ENCODE peak calls at places on chromosomes 13 and 19, in nine cellular contexts. One of them, this sample, is unnamed.

GRCh38 chr19:13861392-13861713 is 15.6 kb upstream of the NANOS3 start:
- DNase-seq in activated CD4-positive, alpha-beta T cell treated with anti-CD3 and anti-CD28 coated beads, Interleukin-2, amount 10 ng/mL, durations not matched to agents 7 days and 5 days: no peak
- DNase-seq in tibial nerve: no peak
- DNase-seq in AML-193: no peak
- DNase-seq in NCI-H1092: no peak
- DNase-seq in hypothalamus: no peak
- DNase-seq in ecto neural progenitor cell: no peak
- DNase-seq in stimulated activated CD8-positive, alpha-beta memory T cell treated with anti-CD3 and anti-CD28 coated beads, Interleukin-15, amount 100 ng/mL, for 1 hour: no peak
- DNase-seq in LoVo: no peak
- DNase-seq in this sample: no peak

GRCh38 chr19:29268721-29269483 is 56.0 kb upstream of the UQCRFS1 start:
- DNase-seq in activated CD4-positive, alpha-beta T cell treated with anti-CD3 and anti-CD28 coated beads, Interleukin-2, amount 10 ng/mL, durations not matched to agents 7 days and 5 days: no peak
- DNase-seq in tibial nerve: no peak
- DNase-seq in AML-193: no peak
- DNase-seq in NCI-H1092: no peak
- DNase-seq in hypothalamus: no peak
- DNase-seq in ecto neural progenitor cell: no peak
- DNase-seq in stimulated activated CD8-positive, alpha-beta memory T cell treated with anti-CD3 and anti-CD28 coated beads, Interleukin-15, amount 100 ng/mL, for 1 hour: no peak
- DNase-seq in LoVo: no peak
- DNase-seq in this sample: no peak

GRCh38 chr13:30696278-30697176 is 38.8 kb upstream of the ALOX5AP start:
- DNase-seq in activated CD4-positive, alpha-beta T cell treated with anti-CD3 and anti-CD28 coated beads, Interleukin-2, amount 10 ng/mL, durations not matched to agents 7 days and 5 days: no peak
- DNase-seq in tibial nerve: no peak
- DNase-seq in AML-193: peak; percentile 86
- DNase-seq in NCI-H1092: no peak
- DNase-seq in hypothalamus: no peak
- DNase-seq in ecto neural progenitor cell: no peak
- DNase-seq in stimulated activated CD8-positive, alpha-beta memory T cell treated with anti-CD3 and anti-CD28 coated beads, Interleukin-15, amount 100 ng/mL, for 1 hour: no peak
- DNase-seq in LoVo: no peak
- DNase-seq in this sample: no peak

GRCh38 chr19:4794971-4795370 is 3.4 kb downstream of the FEM1A start:
- DNase-seq in activated CD4-positive, alpha-beta T cell treated with anti-CD3 and anti-CD28 coated beads, Interleukin-2, amount 10 ng/mL, durations not matched to agents 7 days and 5 days: no peak
- DNase-seq in tibial nerve: no peak
- DNase-seq in AML-193: no peak
- DNase-seq in NCI-H1092: no peak
- DNase-seq in hypothalamus: no peak
- DNase-seq in ecto neural progenitor cell: no peak
- DNase-seq in stimulated activated CD8-positive, alpha-beta memory T cell treated with anti-CD3 and anti-CD28 coated beads, Interleukin-15, amount 100 ng/mL, for 1 hour: no peak
- DNase-seq in LoVo: no peak
- DNase-seq in this sample: no peak

GRCh38 chr13:113922412-113923118 is 51.3 kb downstream of the C13orf46 start:
- DNase-seq in activated CD4-positive, alpha-beta T cell treated with anti-CD3 and anti-CD28 coated beads, Interleukin-2, amount 10 ng/mL, durations not matched to agents 7 days and 5 days: no peak
- DNase-seq in tibial nerve: peak; percentile 12
- DNase-seq in AML-193: no peak
- DNase-seq in NCI-H1092: no peak
- DNase-seq in hypothalamus: no peak
- DNase-seq in ecto neural progenitor cell: no peak
- DNase-seq in stimulated activated CD8-positive, alpha-beta memory T cell treated with anti-CD3 and anti-CD28 coated beads, Interleukin-15, amount 100 ng/mL, for 1 hour: no peak
- DNase-seq in LoVo: no peak
- DNase-seq in this sample: no peak

GRCh38 chr19:42309686-42310085 is 3.4 kb upstream of the TMEM145 start:
- DNase-seq in activated CD4-positive, alpha-beta T cell treated with anti-CD3 and anti-CD28 coated beads, Interleukin-2, amount 10 ng/mL, durations not matched to agents 7 days and 5 days: no peak
- DNase-seq in tibial nerve: no peak
- DNase-seq in AML-193: no peak
- DNase-seq in NCI-H1092: no peak
- DNase-seq in hypothalamus: no peak
- DNase-seq in ecto neural progenitor cell: peak; percentile 39
- DNase-seq in stimulated activated CD8-positive, alpha-beta memory T cell treated with anti-CD3 and anti-CD28 coated beads, Interleukin-15, amount 100 ng/mL, for 1 hour: no peak
- DNase-seq in LoVo: no peak
- DNase-seq in this sample: no peak

GRCh38 chr19:20423381-20424207 is 142.0 kb downstream of the ZNF737 start:
- DNase-seq in activated CD4-positive, alpha-beta T cell treated with anti-CD3 and anti-CD28 coated beads, Interleukin-2, amount 10 ng/mL, durations not matched to agents 7 days and 5 days: peak; percentile 41
- DNase-seq in tibial nerve: peak; percentile 26
- DNase-seq in AML-193: peak; percentile 74
- DNase-seq in NCI-H1092: no peak
- DNase-seq in hypothalamus: no peak
- DNase-seq in ecto neural progenitor cell: peak; percentile 48
- DNase-seq in stimulated activated CD8-positive, alpha-beta memory T cell treated with anti-CD3 and anti-CD28 coated beads, Interleukin-15, amount 100 ng/mL, for 1 hour: no peak
- DNase-seq in LoVo: no peak
- DNase-seq in this sample: peak; percentile 67

GRCh38 chr19:12774588-12775555 is at the start of gene HOOK2:
- DNase-seq in activated CD4-positive, alpha-beta T cell treated with anti-CD3 and anti-CD28 coated beads, Interleukin-2, amount 10 ng/mL, durations not matched to agents 7 days and 5 days: peak; percentile 42
- DNase-seq in tibial nerve: peak; percentile 25
- DNase-seq in AML-193: no peak
- DNase-seq in NCI-H1092: no peak
- DNase-seq in hypothalamus: no peak
- DNase-seq in ecto neural progenitor cell: peak; percentile 73
- DNase-seq in stimulated activated CD8-positive, alpha-beta memory T cell treated with anti-CD3 and anti-CD28 coated beads, Interleukin-15, amount 100 ng/mL, for 1 hour: no peak
- DNase-seq in LoVo: peak; percentile 93
- DNase-seq in this sample: no peak

GRCh38 chr19:38684862-38685665 is 37.6 kb downstream of the ACTN4 start:
- DNase-seq in activated CD4-positive, alpha-beta T cell treated with anti-CD3 and anti-CD28 coated beads, Interleukin-2, amount 10 ng/mL, durations not matched to agents 7 days and 5 days: no peak
- DNase-seq in tibial nerve: no peak
- DNase-seq in AML-193: no peak
- DNase-seq in NCI-H1092: no peak
- DNase-seq in hypothalamus: no peak
- DNase-seq in ecto neural progenitor cell: no peak
- DNase-seq in stimulated activated CD8-positive, alpha-beta memory T cell treated with anti-CD3 and anti-CD28 coated beads, Interleukin-15, amount 100 ng/mL, for 1 hour: no peak
- DNase-seq in LoVo: no peak
- DNase-seq in this sample: no peak

GRCh38 chr19:31340059-31341025 is 8.9 kb downstream of the TSHZ3 start:
- DNase-seq in activated CD4-positive, alpha-beta T cell treated with anti-CD3 and anti-CD28 coated beads, Interleukin-2, amount 10 ng/mL, durations not matched to agents 7 days and 5 days: peak; percentile 26
- DNase-seq in tibial nerve: no peak
- DNase-seq in AML-193: peak; percentile 33
- DNase-seq in NCI-H1092: no peak
- DNase-seq in hypothalamus: no peak
- DNase-seq in ecto neural progenitor cell: no peak
- DNase-seq in stimulated activated CD8-positive, alpha-beta memory T cell treated with anti-CD3 and anti-CD28 coated beads, Interleukin-15, amount 100 ng/mL, for 1 hour: no peak
- DNase-seq in LoVo: no peak
- DNase-seq in this sample: peak; percentile 72

This sample was measured in amniotic epithelial cell.